ENCODE peak calls at places on chromosomes 4 and X, in six cellular contexts. C is BE2C; L is MCF 10A; A is thyroid gland; M is CD8-positive, alpha-beta T cell; O is brain microvascular endothelial cell. P is an unnamed sample.

GRCh38 chr4:168666531-168666930 is 169.7 kb downstream of the PALLD start:
- DNase-seq in C (no peak), L (peak), A (no peak), M (no peak), O (peak), P (no peak)

GRCh38 chr4:82469776-82470345 is 39.5 kb downstream of the ENOPH1 start:
- DNase-seq in C (no peak), L (no peak), A (peak), M (no peak), O (peak), P (no peak)

GRCh38 chrX:100358766-100359165 is 51.3 kb downstream of the PCDH19 start:
- DNase-seq in C (no peak), L (no peak), A (no peak), M (no peak), O (no peak), P (no peak)

GRCh38 chrX:37989304-37989703 is 17.0 kb upstream of the SYTL5 start:
- DNase-seq in C (no peak), L (no peak), A (no peak), M (no peak), O (no peak), P (no peak)

GRCh38 chr4:88672987-88673386 is 24.6 kb downstream of the NAP1L5 start:
- DNase-seq in C (peak), L (peak), A (peak), M (peak), O (peak), P (no peak)

GRCh38 chrX:71666240-71667223 is 814 bp upstream of the LOC101059915 start:
- DNase-seq in C (no peak), L (no peak), A (no peak), M (no peak), O (no peak), P (no peak)

GRCh38 chr4:180751009-180751408 is 1492.2 kb upstream of the TENM3 start:
- DNase-seq in C (no peak), L (peak), A (no peak), M (no peak), O (peak), P (no peak)

GRCh38 chrX:10597871-10598270 is 22.5 kb downstream of the MID1 start:
- DNase-seq in C (peak), L (peak), A (peak), M (no peak), O (peak), P (no peak)

GRCh38 chr4:42262701-42263490 is 110.4 kb upstream of the BEND4 start:
- DNase-seq in C (no peak), L (no peak), A (no peak), M (no peak), O (no peak), P (no peak)

GRCh38 chr4:54384563-54384962 is 155.5 kb downstream of the PDGFRA start:
- DNase-seq in C (no peak), L (peak), A (peak), M (no peak), O (peak), P (no peak)

GRCh38 chr4:85474818-85475630 is at the start of gene ARHGAP24:
- DNase-seq in C (peak), L (peak), A (peak), M (no peak), O (peak), P (peak)

GRCh38 chrX:22310779-22311178 is 38.1 kb downstream of the CBLL2 start:
- DNase-seq in C (no peak), L (no peak), A (no peak), M (no peak), O (no peak), P (no peak)

GRCh38 chrX:130024127-130024526 is 41.7 kb downstream of the BCORL1 start:
- DNase-seq in C (peak), L (peak), A (peak), M (peak), O (peak), P (no peak)

GRCh38 chrX:130025256-130025655 is 42.8 kb downstream of the BCORL1 start:
- DNase-seq in C (no peak), L (no peak), A (no peak), M (no peak), O (no peak), P (no peak)

GRCh38 chrX:130027569-130027968 is 45.1 kb downstream of the BCORL1 start:
- DNase-seq in C (no peak), L (no peak), A (no peak), M (no peak), O (no peak), P (no peak)

GRCh38 chrX:130030826-130031225 is 48.4 kb downstream of the BCORL1 start:
- DNase-seq in C (no peak), L (no peak), A (no peak), M (no peak), O (no peak), P (no peak)

DNA sequence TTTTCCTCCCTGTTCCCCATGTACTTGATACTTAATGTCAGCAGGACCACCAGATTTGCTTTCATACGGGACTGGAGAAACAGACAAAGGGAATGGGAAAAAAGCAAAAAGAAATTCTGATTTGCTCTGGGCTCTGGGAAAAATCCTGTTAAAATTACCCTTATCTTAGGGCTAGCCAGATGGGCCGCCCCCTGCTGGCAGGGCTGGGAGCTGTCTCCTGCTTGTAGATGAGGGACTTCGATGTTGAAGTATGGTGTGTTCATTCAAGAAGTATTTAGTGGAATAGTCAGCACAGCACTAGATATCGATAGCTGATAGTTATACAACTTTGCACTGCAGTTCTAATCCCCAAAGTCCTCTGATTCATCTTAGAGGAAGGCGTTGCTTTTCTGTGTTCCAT is 45.8 kb downstream of the BCORL1 start:
- DNase-seq in C (peak), L (peak), A (peak), M (peak), O (peak), P (no peak)
- TF ChIP-seq CTCF in C (peak), L (peak), A (peak), M (peak), O (peak), P (peak)

GRCh38 chr4:182925298-182925738 is 8.1 kb upstream of the DCTD start:
- DNase-seq in C (peak), L (peak), A (peak), M (peak), O (peak), P (peak)
- TF ChIP-seq CTCF in C (peak), L (peak), A (peak), M (peak), O (peak), P (peak)

GRCh38 chr4:925171-925570 is 6.9 kb downstream of the GAK start:
- DNase-seq in C (no peak), L (no peak), A (no peak), M (no peak), O (no peak), P (no peak)

GRCh38 chr4:929096-929765 is 2.9 kb downstream of the GAK start:
- DNase-seq in C (no peak), L (no peak), A (no peak), M (no peak), O (no peak), P (no peak)

GRCh38 chr4:924107-925096 is 7.7 kb downstream of the GAK start:
- DNase-seq in C (no peak), L (no peak), A (no peak), M (no peak), O (peak), P (no peak)

GRCh38 chr4:925771-926500 is 6.2 kb downstream of the GAK start:
- DNase-seq in C (no peak), L (no peak), A (no peak), M (no peak), O (no peak), P (no peak)

DNA sequence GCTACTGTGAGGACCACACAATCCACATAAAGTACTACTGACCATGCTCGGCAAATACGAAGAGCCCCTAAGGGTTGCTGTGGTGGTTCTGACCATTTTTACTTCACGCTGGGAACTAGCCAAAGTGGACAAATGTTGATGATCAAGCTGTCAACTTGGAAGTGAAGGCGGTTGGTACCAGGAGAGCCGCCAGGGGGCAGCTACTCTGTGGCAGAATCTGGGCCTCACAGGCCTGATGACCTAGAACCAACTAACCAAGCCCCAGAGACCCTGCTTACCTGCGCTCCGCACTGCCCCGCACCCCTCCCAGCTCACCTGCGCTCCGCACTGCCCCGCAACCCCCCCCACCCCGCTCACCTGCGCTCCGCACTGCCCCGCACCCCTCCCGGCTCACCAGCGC is 5.6 kb downstream of the GAK start:
- DNase-seq in C (no peak), L (peak), A (peak), M (no peak), O (no peak), P (no peak)
- TF ChIP-seq CTCF in C (no peak), L (peak), A (peak), M (no peak), O (peak), P (peak)

GRCh38 chr4:150447356-150447755 is 134.6 kb upstream of the MAB21L2 start:
- DNase-seq in C (peak), L (no peak), A (no peak), M (no peak), O (no peak), P (no peak)
- TF ChIP-seq CTCF in C (peak), L (no peak), A (no peak), M (no peak), O (no peak), P (no peak)

GRCh38 chrX:47361538-47362511 is 8.6 kb upstream of the ZNF157 start:
- DNase-seq in C (peak), L (peak), A (peak), M (peak), O (peak), P (peak)
- TF ChIP-seq CTCF in C (peak), L (no peak), A (peak), M (no peak), O (peak), P (no peak)

GRCh38 chr4:94304365-94304971 is 38.2 kb downstream of the HPGDS start:
- DNase-seq in C (peak), L (peak), A (no peak), M (no peak), O (peak), P (no peak)
- TF ChIP-seq CTCF in C (peak), L (peak), A (peak), M (peak), O (peak), P (peak)

DNA sequence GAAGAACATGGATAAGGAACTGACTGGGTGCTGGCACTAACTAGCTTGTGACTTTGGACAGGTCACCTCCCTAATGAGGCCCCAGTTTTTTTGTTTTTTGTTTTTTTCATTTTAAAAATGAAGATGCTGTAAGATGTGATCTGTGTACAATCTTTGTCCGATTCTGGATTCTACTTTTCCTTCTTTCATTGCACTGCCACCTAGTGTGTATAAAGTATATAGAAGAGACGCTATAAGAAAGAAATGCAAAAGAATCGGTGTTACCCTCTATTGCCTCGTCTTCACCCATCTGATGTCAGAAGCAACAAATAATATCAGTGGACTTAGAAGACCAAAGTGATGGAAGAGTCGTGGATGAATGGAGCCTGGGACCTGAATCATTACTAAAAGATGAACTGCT is 58.6 kb upstream of the P2RY10 start:
- DNase-seq in C (no peak), L (peak), A (no peak), M (no peak), O (no peak), P (no peak)
- TF ChIP-seq CTCF in C (no peak), L (peak), A (peak), M (peak), O (peak), P (peak)